ENCODE peak calls at places on chromosomes 11 and 22, in nine cellular contexts. J is brain microvascular endothelial cell, Y is heart right ventricle, T is colonic mucosa, X is Peyer's patch, I is A549, B is pancreas, W is body of pancreas, D is DND-41. S is an unnamed sample.

GRCh38 chr11:14620027-14620511 is 23.5 kb upstream of the PDE3B start:
- DNase-seq in J (no peak), Y (no peak), T (peak), X (no peak), I (no peak), B (no peak), W (no peak), D (no peak), S (no peak)

GRCh38 chr22:33382427-33382826 is 324.2 kb upstream of the SYN3 start:
- DNase-seq in J (no peak), Y (no peak), T (no peak), X (no peak), I (no peak), B (no peak), W (peak), D (no peak), S (no peak)

GRCh38 chr11:24312464-24313238 is 184.2 kb upstream of the LUZP2 start:
- DNase-seq in J (peak), Y (no peak), T (no peak), X (no peak), I (no peak), B (no peak), W (no peak), D (no peak), S (no peak)

GRCh38 chr11:69044111-69045013 is 4.4 kb upstream of the TPCN2 start:
- DNase-seq in J (peak), Y (peak), T (peak), X (peak), I (peak), B (peak), W (peak), D (peak), S (peak)

GRCh38 chr11:117076941-117077659 is 21.1 kb downstream of the SIK3 start:
- DNase-seq in J (no peak), Y (no peak), T (no peak), X (no peak), I (no peak), B (no peak), W (no peak), D (no peak), S (no peak)

GRCh38 chr11:70158201-70158600 is 44.9 kb upstream of the FADD start:
- DNase-seq in J (peak), Y (no peak), T (no peak), X (no peak), I (peak), B (no peak), W (no peak), D (no peak), S (no peak)

GRCh38 chr11:94028436-94028835 is 7.3 kb downstream of the HEPHL1 start:
- DNase-seq in J (peak), Y (no peak), T (no peak), X (no peak), I (no peak), B (no peak), W (no peak), D (no peak), S (no peak)

GRCh38 chr11:64894070-64894811 is 15.8 kb upstream of the EHD1 start:
- DNase-seq in J (peak), Y (peak), T (peak), X (peak), I (peak), B (peak), W (peak), D (peak), S (peak)

GRCh38 chr22:31333648-31334047 is 12.5 kb downstream of the PATZ1 start:
- DNase-seq in J (no peak), Y (no peak), T (no peak), X (no peak), I (no peak), B (no peak), W (no peak), D (no peak), S (no peak)

GRCh38 chr11:43687120-43687791 is 6.7 kb downstream of the HSD17B12 start:
- DNase-seq in J (peak), Y (peak), T (peak), X (no peak), I (no peak), B (no peak), W (no peak), D (no peak), S (peak)

GRCh38 chr11:18540207-18541009 is 13.7 kb upstream of the TSG101 start:
- DNase-seq in J (no peak), Y (no peak), T (no peak), X (no peak), I (no peak), B (no peak), W (no peak), D (no peak), S (no peak)

GRCh38 chr11:134062255-134063030 is 6.4 kb upstream of the JAM3 start:
- DNase-seq in J (no peak), Y (no peak), T (no peak), X (no peak), I (no peak), B (no peak), W (no peak), D (no peak), S (no peak)

GRCh38 chr11:36186340-36186739 is 102.9 kb downstream of the COMMD9 start:
- DNase-seq in J (peak), Y (no peak), T (no peak), X (no peak), I (no peak), B (no peak), W (no peak), D (no peak), S (no peak)

GRCh38 chr11:73875840-73876239 is 806 bp downstream of the COA4 start:
- DNase-seq in J (no peak), Y (no peak), T (peak), X (no peak), I (no peak), B (no peak), W (no peak), D (no peak), S (no peak)

GRCh38 chr22:38953577-38954413 is 3.6 kb upstream of the APOBEC3A start:
- DNase-seq in J (no peak), Y (no peak), T (peak), X (peak), I (peak), B (no peak), W (no peak), D (no peak), S (no peak)

GRCh38 chr11:64834723-64835615 is 9.5 kb downstream of the CDC42BPG start:
- DNase-seq in J (no peak), Y (no peak), T (no peak), X (peak), I (peak), B (peak), W (peak), D (no peak), S (peak)

DNA sequence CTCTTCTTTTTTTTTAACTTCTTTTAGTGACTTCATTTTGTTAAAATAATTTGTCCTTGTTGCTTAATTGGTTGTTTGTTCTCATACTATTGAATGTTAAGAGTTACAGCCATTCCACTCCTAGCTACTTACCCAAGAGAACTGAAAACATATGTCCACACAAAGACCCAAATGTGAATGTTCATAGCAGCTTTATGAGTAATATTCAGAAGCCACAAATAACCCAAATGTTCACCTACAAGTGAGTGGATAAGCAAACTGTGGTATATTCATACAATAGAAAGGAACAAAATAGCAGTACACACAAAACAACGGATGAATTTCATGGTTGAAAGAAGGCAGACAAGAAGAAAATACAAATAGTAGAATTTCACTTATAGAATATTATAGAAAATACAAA is 1.4 kb upstream of the OR4D11 start:
- DNase-seq in J (no peak), Y (no peak), T (no peak), X (no peak), I (no peak), B (no peak), W (no peak), D (no peak), S (no peak)
- H3K27ac ChIP-seq in J (no peak), Y (no peak), T (no peak), X (no peak), I (no peak), B (no peak), W (no peak), D (no peak), S (no peak)

DNA sequence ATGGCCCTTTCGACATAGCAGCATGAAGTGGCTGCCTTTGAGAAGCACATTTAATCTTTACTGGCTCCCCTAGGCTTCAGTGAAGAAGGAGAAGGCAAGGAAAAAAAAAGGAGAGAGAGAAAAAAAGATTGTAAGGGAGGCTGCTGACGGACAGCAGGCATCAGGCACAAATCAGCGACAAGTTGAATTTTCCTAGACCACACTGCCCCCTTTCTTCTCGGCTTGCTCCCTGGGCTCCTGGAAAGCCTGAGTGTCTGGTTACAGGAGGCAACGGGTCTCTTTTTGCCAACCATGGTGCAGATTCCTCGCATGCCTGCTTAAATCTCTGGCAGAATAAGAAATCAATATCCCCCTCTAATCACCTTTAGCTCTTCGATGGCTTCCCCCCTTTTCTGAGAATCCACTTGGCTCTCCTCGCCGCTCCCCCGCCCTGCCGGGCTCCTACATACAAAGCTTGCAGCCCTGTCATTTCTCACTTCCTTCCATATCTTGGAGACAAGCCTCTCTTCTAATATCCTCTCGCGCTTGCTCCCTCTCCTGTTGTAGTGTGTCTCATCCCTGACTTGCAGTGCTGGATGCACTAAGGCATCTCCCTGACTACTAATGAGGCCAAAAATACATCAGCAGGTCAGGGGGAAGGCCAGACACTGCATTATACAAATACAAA is 14.3 kb downstream of the BLID start:
- DNase-seq in J (peak), Y (peak), T (peak), X (no peak), I (no peak), B (peak), W (peak), D (no peak), S (peak)
- TF ChIP-seq CTCF in J (peak), Y (peak), T (peak), X (no peak), I (no peak), B (peak), W (peak), D (no peak), S (peak)

GRCh38 chr11:945986-946385 is 20.3 kb downstream of the AP2A2 start:
- DNase-seq in J (no peak), Y (no peak), T (no peak), X (no peak), I (no peak), B (no peak), W (no peak), D (no peak), S (no peak)
- H3K27ac ChIP-seq in J (no peak), Y (no peak), T (no peak), X (no peak), I (no peak), B (no peak), W (no peak), D (no peak), S (no peak)

GRCh38 chr11:61279934-61280656 is 15.0 kb downstream of the VWCE start:
- DNase-seq in J (no peak), Y (no peak), T (no peak), X (no peak), I (no peak), B (no peak), W (peak), D (no peak), S (no peak)
- TF ChIP-seq CTCF in J (peak), Y (no peak), T (no peak), X (no peak), I (no peak), B (no peak), W (no peak), D (no peak), S (no peak)

GRCh38 chr22:22932512-22932941 is 44.9 kb downstream of the IGLL5 start:
- DNase-seq in J (no peak), Y (no peak), T (no peak), X (no peak), I (no peak), B (no peak), W (no peak), D (no peak), S (no peak)
- H3K27ac ChIP-seq in J (no peak), Y (no peak), T (no peak), X (peak), I (no peak), B (no peak), W (no peak), D (peak), S (no peak)

DNA sequence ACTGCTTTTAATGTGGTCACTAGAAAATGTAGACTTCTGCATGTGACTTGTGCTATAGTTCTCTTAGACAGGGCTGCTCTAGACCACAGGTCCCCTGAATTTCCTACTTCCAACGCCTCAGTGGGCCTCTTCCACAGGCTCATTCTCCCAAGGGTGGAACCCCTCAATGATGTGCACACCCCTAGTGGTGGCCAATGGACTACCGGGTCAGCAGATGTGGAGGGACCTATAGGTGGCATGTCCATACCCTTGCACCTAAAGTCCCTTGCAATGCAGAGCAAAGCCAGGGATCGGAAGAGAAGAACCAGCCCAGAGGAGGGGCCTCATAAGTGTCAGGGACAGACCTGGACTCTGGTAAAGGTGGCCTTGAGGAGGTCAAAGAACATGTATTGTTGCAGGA is 20.0 kb downstream of the MMP13 start:
- DNase-seq in J (no peak), Y (no peak), T (no peak), X (no peak), I (no peak), B (no peak), W (no peak), D (no peak), S (no peak)
- TF ChIP-seq CTCF in J (peak), Y (no peak), T (no peak), X (no peak), I (no peak), B (no peak), W (no peak), D (peak), S (no peak)

DNA sequence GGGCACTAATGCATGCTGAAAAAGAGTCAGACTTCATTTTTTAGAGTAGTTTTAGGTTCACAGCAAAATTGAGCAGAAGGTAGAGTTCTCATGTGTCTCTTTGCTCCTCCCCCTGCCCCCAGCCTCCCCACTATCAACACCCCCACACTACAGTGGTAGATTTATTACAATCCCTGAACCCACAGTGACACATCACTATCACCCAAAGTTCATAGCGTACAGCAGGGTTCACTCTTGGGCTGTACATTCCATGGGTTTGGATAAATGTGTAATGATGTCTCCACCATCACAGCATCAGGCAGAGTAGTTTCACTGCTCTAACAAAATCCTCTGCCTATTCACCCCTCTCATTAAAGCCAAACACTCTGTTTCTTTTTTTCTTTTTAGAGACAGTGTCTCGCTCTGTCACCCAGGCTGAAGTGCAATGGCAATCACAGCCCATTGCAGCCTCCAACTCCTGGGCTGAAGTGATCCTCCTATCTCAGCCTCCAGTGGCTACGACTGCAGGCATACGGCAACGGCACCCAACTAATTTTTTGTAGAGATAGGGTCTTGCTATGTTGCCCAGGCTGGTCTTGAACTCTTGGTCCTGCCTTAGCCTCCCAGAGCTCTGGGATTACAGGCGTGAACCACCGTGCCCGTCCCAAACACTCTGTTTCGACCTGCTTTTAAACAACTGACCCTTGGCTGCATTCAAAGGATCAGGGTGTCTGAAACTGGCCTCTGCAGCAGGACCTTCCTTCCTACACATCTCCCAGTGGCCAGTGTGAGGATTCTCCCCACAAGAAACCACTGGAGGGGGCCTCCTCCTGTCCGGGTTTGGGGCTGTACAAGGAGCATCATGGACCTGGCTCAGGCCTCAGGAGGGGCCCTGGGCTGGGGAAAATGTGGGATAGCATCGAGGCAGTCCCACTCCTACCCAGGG is 4.2 kb downstream of the BEST1 start:
- DNase-seq in J (no peak), Y (no peak), T (no peak), X (no peak), I (no peak), B (no peak), W (no peak), D (no peak), S (no peak)
- H3K27ac ChIP-seq in J (no peak), Y (peak), T (peak), X (peak), I (peak), B (no peak), W (no peak), D (no peak), S (peak)

GRCh38 chr11:60840711-60841430 is 1.0 kb upstream of the CCDC86 start:
- DNase-seq in J (peak), Y (no peak), T (no peak), X (no peak), I (no peak), B (no peak), W (no peak), D (no peak), S (no peak)

GRCh38 chr11:60835472-60835871 is 6.4 kb upstream of the CCDC86 start:
- DNase-seq in J (no peak), Y (no peak), T (no peak), X (no peak), I (no peak), B (no peak), W (no peak), D (no peak), S (no peak)

GRCh38 chr11:60836866-60837510 is 4.9 kb upstream of the CCDC86 start:
- DNase-seq in J (no peak), Y (no peak), T (no peak), X (no peak), I (no peak), B (no peak), W (no peak), D (no peak), S (no peak)

GRCh38 chr11:60834742-60835141 is 7.2 kb upstream of the CCDC86 start:
- DNase-seq in J (no peak), Y (no peak), T (no peak), X (no peak), I (no peak), B (no peak), W (no peak), D (no peak), S (no peak)

GRCh38 chr11:60838132-60838531 is 3.8 kb upstream of the CCDC86 start:
- DNase-seq in J (no peak), Y (no peak), T (no peak), X (no peak), I (no peak), B (no peak), W (no peak), D (no peak), S (no peak)
- TF ChIP-seq CTCF in J (peak), Y (no peak), T (no peak), X (no peak), I (no peak), B (no peak), W (no peak), D (no peak), S (no peak)

GRCh38 chr11:16474659-16475058 is 118.3 kb upstream of the SOX6 start:
- DNase-seq in J (no peak), Y (no peak), T (no peak), X (no peak), I (no peak), B (no peak), W (no peak), D (no peak), S (no peak)

GRCh38 chr11:16468735-16469446 is 112.5 kb upstream of the SOX6 start:
- DNase-seq in J (no peak), Y (no peak), T (no peak), X (no peak), I (no peak), B (no peak), W (no peak), D (no peak), S (no peak)

GRCh38 chr11:16469968-16470367 is 113.6 kb upstream of the SOX6 start:
- DNase-seq in J (no peak), Y (no peak), T (no peak), X (no peak), I (no peak), B (no peak), W (no peak), D (no peak), S (no peak)
- H3K27ac ChIP-seq in J (no peak), Y (no peak), T (no peak), X (no peak), I (no peak), B (no peak), W (no peak), D (no peak), S (no peak)

S was measured in lung.